ENCODE peak calls at places on chromosomes 11 and 22, in four cellular contexts. O, E, G and B are unnamed samples.

GRCh38 chr11:119404872-119405271 is 18.1 kb downstream of the THY1 start:
- DNase-seq in O (no peak), E (no peak), G (no peak), B (no peak)

GRCh38 chr11:86162257-86162656 is 82.3 kb upstream of the EED start:
- DNase-seq in O (peak), E (no peak), G (peak), B (no peak)

GRCh38 chr11:72222907-72223614 is 1.5 kb upstream of the INPPL1 start:
- DNase-seq in O (peak), E (peak), G (peak), B (peak)

GRCh38 chr11:108160970-108161566 is 39.7 kb downstream of the ACAT1 start:
- DNase-seq in O (no peak), E (no peak), G (no peak), B (no peak)

GRCh38 chr11:27227744-27228143 is 135.3 kb downstream of the CCDC34 start:
- DNase-seq in O (no peak), E (no peak), G (no peak), B (no peak)

GRCh38 chr22:30420401-30421178 is 5.0 kb upstream of the MTFP1 start:
- DNase-seq in O (no peak), E (no peak), G (no peak), B (no peak)

GRCh38 chr11:19276859-19277808 is 36.4 kb upstream of the E2F8 start:
- DNase-seq in O (peak), E (peak), G (peak), B (no peak)

GRCh38 chr11:134384406-134384805 is 27.6 kb downstream of the B3GAT1 start:
- DNase-seq in O (no peak), E (no peak), G (no peak), B (no peak)

GRCh38 chr11:119339581-119340334 is 925 bp downstream of the C1QTNF5 start:
- DNase-seq in O (peak), E (peak), G (peak), B (no peak)

GRCh38 chr11:114219559-114220349 is 76.4 kb upstream of the NNMT start:
- DNase-seq in O (no peak), E (no peak), G (no peak), B (no peak)

GRCh38 chr11:114416441-114416928 is 16.0 kb downstream of the RBM7 start:
- DNase-seq in O (no peak), E (no peak), G (no peak), B (no peak)

GRCh38 chr11:117822031-117822521 is 2.5 kb downstream of the FXYD2 start:
- DNase-seq in O (no peak), E (peak), G (peak), B (no peak)

GRCh38 chr11:57325735-57326048 is 940 bp upstream of the TNKS1BP1 start:
- DNase-seq in O (peak), E (peak), G (peak), B (no peak)

GRCh38 chr22:26751217-26751616 is 93.8 kb downstream of the MIAT start:
- DNase-seq in O (no peak), E (no peak), G (no peak), B (no peak)

GRCh38 chr22:49671331-49672012 is 156.2 kb downstream of the BRD1 start:
- DNase-seq in O (no peak), E (peak), G (no peak), B (no peak)

GRCh38 chr11:47270331-47271271 is 668 bp downstream of the MADD start:
- DNase-seq in O (peak), E (no peak), G (peak), B (no peak)

GRCh38 chr11:60929774-60930173 is 5.5 kb downstream of the TMEM132A start:
- DNase-seq in O (no peak), E (no peak), G (no peak), B (no peak)

GRCh38 chr11:61429346-61429690 is 457 bp downstream of the CPSF7 start:
- DNase-seq in O (peak), E (peak), G (peak), B (no peak)

GRCh38 chr22:47694536-47694935 is 932.1 kb downstream of the TBC1D22A start:
- DNase-seq in O (no peak), E (no peak), G (no peak), B (no peak)

GRCh38 chr11:63839508-63840355 is 822 bp downstream of the MARK2 start:
- DNase-seq in O (peak), E (peak), G (peak), B (no peak)

GRCh38 chr11:69682221-69682620 is 7.1 kb upstream of the LTO1 start:
- DNase-seq in O (no peak), E (no peak), G (no peak), B (no peak)

GRCh38 chr11:35791088-35791958 is 128.7 kb downstream of the TRIM44 start:
- DNase-seq in O (no peak), E (no peak), G (no peak), B (no peak)

GRCh38 chr11:77502501-77502900 is 28.6 kb upstream of the PAK1 start:
- DNase-seq in O (no peak), E (no peak), G (no peak), B (no peak)

GRCh38 chr11:8826145-8826786 is 84.7 kb upstream of the AKIP1 start:
- DNase-seq in O (no peak), E (no peak), G (no peak), B (no peak)

GRCh38 chr22:44424867-44425351 is 73.1 kb downstream of the RTL6 start:
- DNase-seq in O (peak), E (no peak), G (no peak), B (no peak)

GRCh38 chr11:8247312-8247711 is 16.4 kb downstream of the LMO1 start:
- DNase-seq in O (no peak), E (peak), G (peak), B (no peak)

GRCh38 chr22:41557401-41558240 is 3.2 kb upstream of the CSDC2 start:
- DNase-seq in O (peak), E (peak), G (peak), B (no peak)

GRCh38 chr11:134741453-134742227 is 329.6 kb upstream of the B3GAT1 start:
- DNase-seq in O (no peak), E (no peak), G (no peak), B (no peak)

GRCh38 chr11:7520011-7520942 is 6.5 kb downstream of the PPFIBP2 start:
- DNase-seq in O (no peak), E (no peak), G (no peak), B (no peak)

GRCh38 chr11:133153031-133153430 is 379.3 kb downstream of the OPCML start:
- DNase-seq in O (no peak), E (no peak), G (no peak), B (no peak)

GRCh38 chr11:2713069-2713468 is 13.3 kb upstream of the KCNQ1OT1 start:
- DNase-seq in O (no peak), E (no peak), G (no peak), B (no peak)

GRCh38 chr11:2685051-2685450 is 14.7 kb downstream of the KCNQ1OT1 start:
- DNase-seq in O (no peak), E (no peak), G (no peak), B (no peak)

GRCh38 chr22:41668971-41669911 is 19.4 kb downstream of the SNU13 start:
- DNase-seq in O (no peak), E (no peak), G (no peak), B (no peak)

DNA sequence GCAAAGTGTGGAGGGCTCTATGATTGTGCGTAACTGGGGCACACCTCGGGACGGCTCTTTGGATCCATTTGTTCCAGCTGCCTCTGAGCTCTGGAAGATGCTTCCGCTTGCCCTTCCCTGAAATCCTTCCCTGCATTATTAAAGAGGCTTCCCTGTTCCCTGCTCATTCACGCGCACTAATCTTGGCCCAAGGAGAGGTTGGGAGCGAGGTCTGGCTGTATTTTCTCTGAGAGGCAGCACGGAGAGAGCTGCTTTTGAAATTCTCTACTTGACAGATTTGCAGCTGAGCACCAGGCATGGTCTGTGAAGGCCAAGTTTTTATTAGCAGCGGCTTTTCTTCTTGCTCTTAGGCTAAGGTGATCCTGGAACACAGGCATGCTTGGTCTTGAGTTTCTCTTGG is 94.8 kb upstream of the NTM start:
- DNase-seq in O (no peak), E (no peak), G (no peak), B (no peak)
- TF ChIP-seq POLR2A in O (no peak), E (no peak), G (no peak), B (no peak)

GRCh38 chr11:92101845-92102244 is 122.8 kb upstream of the FAT3 start:
- DNase-seq in O (no peak), E (no peak), G (no peak), B (no peak)
- TF ChIP-seq EP300 in O (no peak), E (no peak), G (no peak), B (no peak)

GRCh38 chr11:76233936-76234703 is 27.8 kb upstream of the WNT11 start:
- DNase-seq in O (peak), E (no peak), G (peak), B (no peak)
- TF ChIP-seq CTCF in O (no peak), E (no peak), G (no peak), B (peak)

GRCh38 chr11:837189-837989 is 4.6 kb downstream of the CD151 start:
- DNase-seq in O (no peak), E (no peak), G (no peak), B (no peak)

GRCh38 chr11:839875-840617 is 2.3 kb downstream of the POLR2L start:
- DNase-seq in O (no peak), E (no peak), G (no peak), B (no peak)

GRCh38 chr11:839280-839623 is 3.1 kb downstream of the POLR2L start:
- DNase-seq in O (no peak), E (no peak), G (no peak), B (no peak)

GRCh38 chr11:837990-838307 is 4.4 kb downstream of the POLR2L start:
- DNase-seq in O (no peak), E (no peak), G (no peak), B (no peak)

DNA sequence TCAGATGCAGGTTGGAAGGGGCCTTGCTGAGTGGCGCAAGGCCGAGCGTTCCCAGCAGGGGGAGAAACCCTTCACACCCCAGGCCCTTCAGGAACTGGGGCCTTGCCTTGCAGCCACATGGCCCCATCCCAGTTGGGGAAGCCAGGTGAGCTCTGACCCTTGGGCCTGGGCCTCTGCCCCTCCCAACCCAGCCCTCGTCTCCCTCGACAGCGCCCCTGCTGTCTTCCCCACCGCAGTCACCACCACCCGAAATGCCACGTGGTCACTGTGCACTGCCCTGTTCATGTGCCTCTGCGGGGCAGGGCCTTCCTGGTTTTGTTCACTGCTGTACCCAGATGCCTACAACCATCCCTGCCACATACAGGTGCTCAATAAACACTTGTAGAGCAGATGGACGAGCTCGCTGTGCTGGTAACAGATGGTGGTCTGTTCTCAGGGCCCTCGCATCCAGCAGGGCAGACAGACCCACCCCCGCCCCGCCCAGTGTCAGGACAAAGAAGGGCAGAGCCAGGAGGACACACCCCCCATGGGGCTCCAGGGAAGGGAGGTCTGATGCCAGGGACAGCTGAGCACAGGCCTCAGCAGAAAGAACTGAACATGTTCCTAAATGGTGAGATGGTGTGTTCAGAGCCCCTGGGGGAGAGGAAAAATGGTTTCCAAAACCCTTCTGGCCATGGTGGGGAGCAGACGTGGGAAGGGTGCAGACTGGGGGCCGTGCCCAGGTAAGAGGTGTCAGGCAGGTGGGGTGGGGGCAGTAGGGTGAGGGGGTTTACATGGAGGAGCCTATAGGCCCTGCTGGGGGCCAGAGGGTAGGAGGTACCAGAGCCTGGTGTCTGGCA is 3.7 kb downstream of the POLR2L start:
- DNase-seq in O (no peak), E (no peak), G (peak), B (no peak)
- TF ChIP-seq POLR2A in O (no peak), E (no peak), G (peak), B (no peak)

GRCh38 chr22:38655532-38656255 is 498 bp downstream of the FAM227A start:
- DNase-seq in O (no peak), E (no peak), G (no peak), B (no peak)

GRCh38 chr22:38657248-38657909 is 941 bp downstream of the CBY1 start:
- DNase-seq in O (peak), E (no peak), G (peak), B (no peak)

GRCh38 chr22:38653741-38654140 is 2.5 kb downstream of the FAM227A start:
- DNase-seq in O (no peak), E (no peak), G (no peak), B (no peak)

GRCh38 chr22:38652858-38653257 is 3.3 kb downstream of the FAM227A start:
- DNase-seq in O (no peak), E (no peak), G (peak), B (no peak)

GRCh38 chr22:38656256-38657148 is at the start of the genes CBY1 and FAM227A:
- DNase-seq in O (peak), E (peak), G (peak), B (peak)
- TF ChIP-seq EP300 in O (no peak), E (no peak), G (no peak), B (no peak)